ENCODE peak calls at places on chromosome 1, in five cellular contexts. K, F, A, O and M are unnamed samples.

GRCh38 chr1:145826030-145826429 is 2.0 kb downstream of the POLR3C start:
- DNase-seq in A (no peak), K (no peak), F (no peak), O (no peak), M (no peak)

GRCh38 chr1:232805269-232806070 is at the start of gene MAP10:
- DNase-seq in F (peak; percentile 97), K (peak; percentile 90), A (peak; percentile 82), O (peak; percentile 56), M (peak; percentile 40)

GRCh38 chr1:224851210-224851849 is 78.1 kb upstream of the DNAH14 start:
- DNase-seq in A (no peak), O (peak; percentile 38), F (peak; percentile 79), K (peak; percentile 67), M (peak; percentile 25)

GRCh38 chr1:158434755-158435154 is 8.7 kb upstream of the OR10K2 start:
- DNase-seq in A (no peak), K (no peak), F (no peak), O (no peak), M (no peak)

GRCh38 chr1:3789421-3790300 is 6.6 kb downstream of the LRRC47 start:
- DNase-seq in K (no peak), F (no peak), A (no peak), O (no peak), M (no peak)

GRCh38 chr1:162691999-162692575 is 59.8 kb downstream of the DDR2 start:
- DNase-seq in A (no peak), O (no peak), K (no peak), F (no peak), M (no peak)

GRCh38 chr1:246064891-246065290 is 442.2 kb downstream of the SMYD3 start:
- DNase-seq in K (no peak), A (no peak), F (no peak), O (no peak), M (no peak)

GRCh38 chr1:27655151-27655929 is 16.7 kb downstream of the IFI6 start:
- DNase-seq in K (no peak), O (no peak), F (peak; percentile 40), A (no peak), M (no peak)

GRCh38 chr1:156295391-156295947 is at the start of gene GLMP:
- DNase-seq in A (peak; percentile 87), K (peak; percentile 78), O (peak; percentile 63), F (peak; percentile 80), M (peak; percentile 30)

GRCh38 chr1:205313681-205314308 is 7.8 kb downstream of the NUAK2 start:
- DNase-seq in F (peak; percentile 96), A (no peak), O (peak; percentile 74), K (peak; percentile 81), M (no peak)

GRCh38 chr1:20644416-20644815 is 11.2 kb downstream of the PINK1 start:
- DNase-seq in A (no peak), F (no peak), K (no peak), O (no peak), M (no peak)

GRCh38 chr1:234348964-234349363 is 24.3 kb upstream of the COA6 start:
- DNase-seq in K (no peak), O (no peak), F (no peak), A (no peak), M (no peak)

GRCh38 chr1:12728391-12728790 is 12.5 kb downstream of the AADACL3 start:
- DNase-seq in F (no peak), O (no peak), K (no peak), A (no peak), M (no peak)

GRCh38 chr1:178885869-178886268 is 15.0 kb upstream of the ANGPTL1 start:
- DNase-seq in K (no peak), A (no peak), O (no peak), F (no peak), M (no peak)

GRCh38 chr1:189237008-189237407 is 1240.7 kb downstream of the BRINP3 start:
- DNase-seq in O (no peak), F (no peak), A (no peak), K (no peak), M (no peak)

GRCh38 chr1:31668303-31668883 is 23.7 kb upstream of the PEF1 start:
- DNase-seq in O (no peak), A (no peak), F (no peak), K (peak; percentile 46), M (no peak)

GRCh38 chr1:68375919-68376318 is 73.8 kb downstream of the RPE65 start:
- DNase-seq in A (no peak), O (no peak), K (no peak), F (no peak), M (no peak)

GRCh38 chr1:209642817-209643216 is 9.4 kb downstream of the LAMB3 start:
- DNase-seq in K (no peak), F (no peak), O (no peak), A (no peak), M (no peak)

GRCh38 chr1:115337633-115338456 is at the start of gene NGF:
- DNase-seq in K (peak; percentile 82), O (peak; percentile 46), A (peak; percentile 77), F (peak; percentile 86), M (no peak)

GRCh38 chr1:183247066-183247465 is 61.0 kb downstream of the LAMC2 start:
- DNase-seq in O (no peak), K (no peak), F (no peak), A (no peak), M (no peak)

GRCh38 chr1:233389867-233390266 is 62.3 kb downstream of the MAP3K21 start:
- DNase-seq in A (no peak), K (no peak), F (no peak), O (no peak), M (no peak)

GRCh38 chr1:201820413-201820812 is 8.5 kb upstream of the IPO9 start:
- DNase-seq in K (no peak), F (no peak), O (no peak), A (no peak), M (no peak)

GRCh38 chr1:200958597-200958996 is 63.9 kb downstream of the INAVA start:
- DNase-seq in A (no peak), O (no peak), F (no peak), K (peak; percentile 14), M (no peak)

GRCh38 chr1:53153752-53154151 is 11.3 kb upstream of the SLC1A7 start:
- DNase-seq in O (no peak), A (no peak), K (no peak), F (no peak), M (no peak)

GRCh38 chr1:164706596-164706995 is 147.6 kb downstream of the PBX1 start:
- DNase-seq in F (no peak), A (no peak), K (no peak), O (peak; percentile 38), M (no peak)

GRCh38 chr1:186620951-186621350 is 59.3 kb downstream of the PTGS2 start:
- DNase-seq in K (no peak), O (peak; percentile 85), A (no peak), F (no peak), M (no peak)

GRCh38 chr1:21491483-21492170 is 17.6 kb upstream of the ALPL start:
- DNase-seq in A (no peak), K (no peak), F (no peak), O (peak; percentile 34), M (no peak)

GRCh38 chr1:34013958-34014737 is 150.3 kb downstream of the HMGB4 start:
- DNase-seq in O (no peak), A (no peak), K (peak; percentile 67), F (peak; percentile 79), M (no peak)

GRCh38 chr1:161367684-161368398 is at the start of gene CFAP126:
- DNase-seq in F (peak; percentile 91), A (peak; percentile 74), K (no peak), O (peak; percentile 80), M (peak; percentile 35)

GRCh38 chr1:230159580-230159979 is 92.5 kb downstream of the GALNT2 start:
- DNase-seq in A (no peak), F (no peak), K (no peak), O (no peak), M (no peak)
- H3K4me1 ChIP-seq in A (no peaks in the 10 kb centered on the region), F (peaks cover 3% of the 10 kb centered on the region), K (no peaks in the 10 kb centered on the region), O (peaks cover 16% of the 10 kb centered on the region), M (no peaks in the 10 kb centered on the region)

GRCh38 chr1:167542109-167543032 is 11.2 kb downstream of the CREG1 start:
- DNase-seq in A (no peak), K (no peak), O (no peak), F (no peak), M (no peak)
- H3K4me1 ChIP-seq in A (no peaks in the 10 kb centered on the region), K (no peaks in the 10 kb centered on the region), O (peaks cover 2% of the 10 kb centered on the region), F (no peaks in the 10 kb centered on the region), M (no peaks in the 10 kb centered on the region)

DNA sequence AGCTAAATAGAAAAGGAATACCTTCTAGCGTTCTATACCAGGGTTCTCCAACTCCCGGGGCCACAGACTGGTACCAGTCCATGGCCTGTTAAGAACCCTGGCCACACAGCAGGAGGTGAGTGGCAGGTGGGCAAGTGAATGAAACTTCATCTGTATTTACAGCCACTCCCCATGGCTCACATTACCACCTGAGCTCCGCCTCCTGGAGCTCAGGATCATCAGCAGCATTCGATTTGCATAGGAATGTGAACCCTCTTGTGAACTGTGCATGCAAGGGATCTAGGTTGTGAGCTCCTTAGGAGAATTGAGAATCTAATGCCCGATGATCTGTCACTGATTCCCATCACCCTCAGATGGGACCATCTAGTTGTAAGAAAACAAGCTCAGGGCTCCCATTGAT is 107.3 kb downstream of the KAZN start:
- DNase-seq in F (peak; percentile 24), K (no peak), O (no peak), A (no peak), M (no peak)
- H3K4me1 ChIP-seq in F (no peaks in the 10 kb centered on the region), K (no peaks in the 10 kb centered on the region), O (no peaks in the 10 kb centered on the region), A (no peaks in the 10 kb centered on the region), M (no peaks in the 10 kb centered on the region)

DNA sequence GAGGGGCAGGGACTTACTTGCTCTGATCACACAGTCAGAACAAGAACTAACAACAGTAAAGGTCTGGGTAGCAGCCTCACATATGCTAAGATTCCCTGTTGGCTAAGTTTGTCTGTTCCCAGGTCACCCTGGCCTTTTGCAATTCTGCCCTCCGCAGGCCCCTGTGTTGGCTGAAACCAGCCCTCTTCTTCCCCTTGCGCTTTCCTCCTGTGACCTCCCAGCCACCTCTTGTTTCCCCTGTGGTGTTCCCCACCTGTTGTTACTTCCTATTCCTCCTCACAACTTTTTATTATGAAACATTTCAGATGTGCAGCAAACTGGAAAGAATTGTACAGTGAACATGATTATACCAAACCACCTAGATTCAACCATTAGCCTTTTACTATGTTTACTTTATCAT is 23.4 kb downstream of the MAPKAPK2 start:
- DNase-seq in O (no peak), F (peak; percentile 47), K (no peak), A (peak; percentile 61), M (no peak)
- H3K4me1 ChIP-seq in O (peaks cover 42% of the 10 kb centered on the region), F (peaks cover 50% of the 10 kb centered on the region), K (peaks cover 38% of the 10 kb centered on the region), A (no peaks in the 10 kb centered on the region), M (peaks cover 55% of the 10 kb centered on the region)

GRCh38 chr1:39115271-39116110 is 89.0 kb upstream of the MACF1 start:
- DNase-seq in O (peak; percentile 58), K (no peak), A (no peak), F (no peak), M (no peak)
- H3K4me1 ChIP-seq in O (peaks cover 8% of the 10 kb centered on the region), K (no peaks in the 10 kb centered on the region), A (no peaks in the 10 kb centered on the region), F (peaks cover 58% of the 10 kb centered on the region), M (no peaks in the 10 kb centered on the region)